ENCODE peak calls at places on chromosome 15, in seven cellular contexts. One of them, this sample, is unnamed.

GRCh38 chr15:72858205-72858604 is 74.6 kb upstream of the ADPGK start:
- DNase-seq in stimulated activated CD4-positive, alpha-beta T cell treated with anti-CD3 and anti-CD28 coated beads, Interleukin-4, amount 100 ng/mL, for 48 hours: no peak
- DNase-seq in ascending aorta: no peak
- DNase-seq in activated B cell treated with CpG ODN at 0.5 μM for 24 hours: no peak
- DNase-seq in activated CD8-positive, alpha-beta T cell treated with anti-CD3 and anti-CD28 coated beads for 36 hours: no peak
- DNase-seq in IMR-90: no peak
- DNase-seq in activated naive CD8-positive, alpha-beta T cell treated with anti-CD3 and anti-CD28 coated beads, Interleukin-2, amount 50 U/mL, for 24 hours: no peak
- DNase-seq in this sample: no peak

GRCh38 chr15:68821190-68821897 is 649 bp upstream of the ANP32A start:
- DNase-seq in stimulated activated CD4-positive, alpha-beta T cell treated with anti-CD3 and anti-CD28 coated beads, Interleukin-4, amount 100 ng/mL, for 48 hours: no peak
- DNase-seq in ascending aorta: no peak
- DNase-seq in activated B cell treated with CpG ODN at 0.5 μM for 24 hours: no peak
- DNase-seq in activated CD8-positive, alpha-beta T cell treated with anti-CD3 and anti-CD28 coated beads for 36 hours: peak
- DNase-seq in IMR-90: no peak
- DNase-seq in activated naive CD8-positive, alpha-beta T cell treated with anti-CD3 and anti-CD28 coated beads, Interleukin-2, amount 50 U/mL, for 24 hours: no peak
- DNase-seq in this sample: no peak

GRCh38 chr15:26674467-26674866 is 98.4 kb downstream of the GABRB3 start:
- DNase-seq in stimulated activated CD4-positive, alpha-beta T cell treated with anti-CD3 and anti-CD28 coated beads, Interleukin-4, amount 100 ng/mL, for 48 hours: no peak
- DNase-seq in ascending aorta: no peak
- DNase-seq in activated B cell treated with CpG ODN at 0.5 μM for 24 hours: no peak
- DNase-seq in activated CD8-positive, alpha-beta T cell treated with anti-CD3 and anti-CD28 coated beads for 36 hours: no peak
- DNase-seq in IMR-90: no peak
- DNase-seq in activated naive CD8-positive, alpha-beta T cell treated with anti-CD3 and anti-CD28 coated beads, Interleukin-2, amount 50 U/mL, for 24 hours: no peak
- DNase-seq in this sample: no peak

GRCh38 chr15:34588046-34588674 is 4.7 kb upstream of the GOLGA8B start:
- DNase-seq in stimulated activated CD4-positive, alpha-beta T cell treated with anti-CD3 and anti-CD28 coated beads, Interleukin-4, amount 100 ng/mL, for 48 hours: no peak
- DNase-seq in ascending aorta: peak
- DNase-seq in activated B cell treated with CpG ODN at 0.5 μM for 24 hours: no peak
- DNase-seq in activated CD8-positive, alpha-beta T cell treated with anti-CD3 and anti-CD28 coated beads for 36 hours: peak
- DNase-seq in IMR-90: peak
- DNase-seq in activated naive CD8-positive, alpha-beta T cell treated with anti-CD3 and anti-CD28 coated beads, Interleukin-2, amount 50 U/mL, for 24 hours: peak
- DNase-seq in this sample: peak

GRCh38 chr15:72070817-72071447 is 47.0 kb downstream of the MYO9A start:
- DNase-seq in stimulated activated CD4-positive, alpha-beta T cell treated with anti-CD3 and anti-CD28 coated beads, Interleukin-4, amount 100 ng/mL, for 48 hours: no peak
- DNase-seq in ascending aorta: no peak
- DNase-seq in activated B cell treated with CpG ODN at 0.5 μM for 24 hours: no peak
- DNase-seq in activated CD8-positive, alpha-beta T cell treated with anti-CD3 and anti-CD28 coated beads for 36 hours: no peak
- DNase-seq in IMR-90: no peak
- DNase-seq in activated naive CD8-positive, alpha-beta T cell treated with anti-CD3 and anti-CD28 coated beads, Interleukin-2, amount 50 U/mL, for 24 hours: no peak
- DNase-seq in this sample: no peak

GRCh38 chr15:31457631-31458526 is 131.2 kb downstream of the KLF13 start:
- DNase-seq in stimulated activated CD4-positive, alpha-beta T cell treated with anti-CD3 and anti-CD28 coated beads, Interleukin-4, amount 100 ng/mL, for 48 hours: no peak
- DNase-seq in ascending aorta: peak
- DNase-seq in activated B cell treated with CpG ODN at 0.5 μM for 24 hours: no peak
- DNase-seq in activated CD8-positive, alpha-beta T cell treated with anti-CD3 and anti-CD28 coated beads for 36 hours: no peak
- DNase-seq in IMR-90: peak
- DNase-seq in activated naive CD8-positive, alpha-beta T cell treated with anti-CD3 and anti-CD28 coated beads, Interleukin-2, amount 50 U/mL, for 24 hours: no peak
- DNase-seq in this sample: peak

GRCh38 chr15:88155310-88155709 is 101.2 kb downstream of the NTRK3 start:
- DNase-seq in stimulated activated CD4-positive, alpha-beta T cell treated with anti-CD3 and anti-CD28 coated beads, Interleukin-4, amount 100 ng/mL, for 48 hours: no peak
- DNase-seq in ascending aorta: no peak
- DNase-seq in activated B cell treated with CpG ODN at 0.5 μM for 24 hours: no peak
- DNase-seq in activated CD8-positive, alpha-beta T cell treated with anti-CD3 and anti-CD28 coated beads for 36 hours: no peak
- DNase-seq in IMR-90: no peak
- DNase-seq in activated naive CD8-positive, alpha-beta T cell treated with anti-CD3 and anti-CD28 coated beads, Interleukin-2, amount 50 U/mL, for 24 hours: no peak
- DNase-seq in this sample: no peak

GRCh38 chr15:29570121-29570930 is 251.9 kb downstream of the TJP1 start:
- DNase-seq in stimulated activated CD4-positive, alpha-beta T cell treated with anti-CD3 and anti-CD28 coated beads, Interleukin-4, amount 100 ng/mL, for 48 hours: no peak
- DNase-seq in ascending aorta: no peak
- DNase-seq in activated B cell treated with CpG ODN at 0.5 μM for 24 hours: no peak
- DNase-seq in activated CD8-positive, alpha-beta T cell treated with anti-CD3 and anti-CD28 coated beads for 36 hours: no peak
- DNase-seq in IMR-90: no peak
- DNase-seq in activated naive CD8-positive, alpha-beta T cell treated with anti-CD3 and anti-CD28 coated beads, Interleukin-2, amount 50 U/mL, for 24 hours: no peak
- DNase-seq in this sample: peak

GRCh38 chr15:63035253-63035652 is 7.3 kb upstream of the TPM1 start:
- DNase-seq in stimulated activated CD4-positive, alpha-beta T cell treated with anti-CD3 and anti-CD28 coated beads, Interleukin-4, amount 100 ng/mL, for 48 hours: no peak
- DNase-seq in ascending aorta: no peak
- DNase-seq in activated B cell treated with CpG ODN at 0.5 μM for 24 hours: no peak
- DNase-seq in activated CD8-positive, alpha-beta T cell treated with anti-CD3 and anti-CD28 coated beads for 36 hours: no peak
- DNase-seq in IMR-90: no peak
- DNase-seq in activated naive CD8-positive, alpha-beta T cell treated with anti-CD3 and anti-CD28 coated beads, Interleukin-2, amount 50 U/mL, for 24 hours: no peak
- DNase-seq in this sample: no peak

GRCh38 chr15:58269455-58270414 is 131.6 kb downstream of the AQP9 start:
- DNase-seq in stimulated activated CD4-positive, alpha-beta T cell treated with anti-CD3 and anti-CD28 coated beads, Interleukin-4, amount 100 ng/mL, for 48 hours: no peak
- DNase-seq in ascending aorta: no peak
- DNase-seq in activated B cell treated with CpG ODN at 0.5 μM for 24 hours: no peak
- DNase-seq in activated CD8-positive, alpha-beta T cell treated with anti-CD3 and anti-CD28 coated beads for 36 hours: peak
- DNase-seq in IMR-90: peak
- DNase-seq in activated naive CD8-positive, alpha-beta T cell treated with anti-CD3 and anti-CD28 coated beads, Interleukin-2, amount 50 U/mL, for 24 hours: peak
- DNase-seq in this sample: peak

GRCh38 chr15:101578443-101578894 is 73.7 kb downstream of the TM2D3 start:
- DNase-seq in stimulated activated CD4-positive, alpha-beta T cell treated with anti-CD3 and anti-CD28 coated beads, Interleukin-4, amount 100 ng/mL, for 48 hours: no peak
- DNase-seq in ascending aorta: no peak
- DNase-seq in activated B cell treated with CpG ODN at 0.5 μM for 24 hours: no peak
- DNase-seq in activated CD8-positive, alpha-beta T cell treated with anti-CD3 and anti-CD28 coated beads for 36 hours: peak
- DNase-seq in IMR-90: no peak
- DNase-seq in activated naive CD8-positive, alpha-beta T cell treated with anti-CD3 and anti-CD28 coated beads, Interleukin-2, amount 50 U/mL, for 24 hours: peak
- DNase-seq in this sample: peak

GRCh38 chr15:52050416-52050815 is 31.4 kb downstream of the MAPK6 start:
- DNase-seq in stimulated activated CD4-positive, alpha-beta T cell treated with anti-CD3 and anti-CD28 coated beads, Interleukin-4, amount 100 ng/mL, for 48 hours: no peak
- DNase-seq in ascending aorta: no peak
- DNase-seq in activated B cell treated with CpG ODN at 0.5 μM for 24 hours: no peak
- DNase-seq in activated CD8-positive, alpha-beta T cell treated with anti-CD3 and anti-CD28 coated beads for 36 hours: no peak
- DNase-seq in IMR-90: peak
- DNase-seq in activated naive CD8-positive, alpha-beta T cell treated with anti-CD3 and anti-CD28 coated beads, Interleukin-2, amount 50 U/mL, for 24 hours: no peak
- DNase-seq in this sample: peak

GRCh38 chr15:37880009-37880834 is 54.2 kb upstream of the TMCO5A start:
- DNase-seq in stimulated activated CD4-positive, alpha-beta T cell treated with anti-CD3 and anti-CD28 coated beads, Interleukin-4, amount 100 ng/mL, for 48 hours: no peak
- DNase-seq in ascending aorta: no peak
- DNase-seq in activated B cell treated with CpG ODN at 0.5 μM for 24 hours: no peak
- DNase-seq in activated CD8-positive, alpha-beta T cell treated with anti-CD3 and anti-CD28 coated beads for 36 hours: peak
- DNase-seq in IMR-90: peak
- DNase-seq in activated naive CD8-positive, alpha-beta T cell treated with anti-CD3 and anti-CD28 coated beads, Interleukin-2, amount 50 U/mL, for 24 hours: no peak
- DNase-seq in this sample: peak

GRCh38 chr15:99104788-99105515 is at the start of gene SYNM:
- DNase-seq in stimulated activated CD4-positive, alpha-beta T cell treated with anti-CD3 and anti-CD28 coated beads, Interleukin-4, amount 100 ng/mL, for 48 hours: peak
- DNase-seq in ascending aorta: peak
- DNase-seq in activated B cell treated with CpG ODN at 0.5 μM for 24 hours: peak
- DNase-seq in activated CD8-positive, alpha-beta T cell treated with anti-CD3 and anti-CD28 coated beads for 36 hours: peak
- DNase-seq in IMR-90: peak
- DNase-seq in activated naive CD8-positive, alpha-beta T cell treated with anti-CD3 and anti-CD28 coated beads, Interleukin-2, amount 50 U/mL, for 24 hours: peak
- DNase-seq in this sample: peak

GRCh38 chr15:40877691-40878090 is 3.7 kb upstream of the RHOV start:
- DNase-seq in stimulated activated CD4-positive, alpha-beta T cell treated with anti-CD3 and anti-CD28 coated beads, Interleukin-4, amount 100 ng/mL, for 48 hours: no peak
- DNase-seq in ascending aorta: no peak
- DNase-seq in activated B cell treated with CpG ODN at 0.5 μM for 24 hours: no peak
- DNase-seq in activated CD8-positive, alpha-beta T cell treated with anti-CD3 and anti-CD28 coated beads for 36 hours: no peak
- DNase-seq in IMR-90: no peak
- DNase-seq in activated naive CD8-positive, alpha-beta T cell treated with anti-CD3 and anti-CD28 coated beads, Interleukin-2, amount 50 U/mL, for 24 hours: no peak
- DNase-seq in this sample: peak

GRCh38 chr15:30889231-30889630 is 14.5 kb upstream of the FAN1 start:
- DNase-seq in stimulated activated CD4-positive, alpha-beta T cell treated with anti-CD3 and anti-CD28 coated beads, Interleukin-4, amount 100 ng/mL, for 48 hours: no peak
- DNase-seq in ascending aorta: no peak
- DNase-seq in activated B cell treated with CpG ODN at 0.5 μM for 24 hours: no peak
- DNase-seq in activated CD8-positive, alpha-beta T cell treated with anti-CD3 and anti-CD28 coated beads for 36 hours: no peak
- DNase-seq in IMR-90: no peak
- DNase-seq in activated naive CD8-positive, alpha-beta T cell treated with anti-CD3 and anti-CD28 coated beads, Interleukin-2, amount 50 U/mL, for 24 hours: no peak
- DNase-seq in this sample: no peak

GRCh38 chr15:89299896-89300295 is 34.7 kb downstream of the POLG start:
- DNase-seq in stimulated activated CD4-positive, alpha-beta T cell treated with anti-CD3 and anti-CD28 coated beads, Interleukin-4, amount 100 ng/mL, for 48 hours: no peak
- DNase-seq in ascending aorta: no peak
- DNase-seq in activated B cell treated with CpG ODN at 0.5 μM for 24 hours: no peak
- DNase-seq in activated CD8-positive, alpha-beta T cell treated with anti-CD3 and anti-CD28 coated beads for 36 hours: no peak
- DNase-seq in IMR-90: peak
- DNase-seq in activated naive CD8-positive, alpha-beta T cell treated with anti-CD3 and anti-CD28 coated beads, Interleukin-2, amount 50 U/mL, for 24 hours: no peak
- DNase-seq in this sample: peak

GRCh38 chr15:69526696-69527095 is 74.1 kb downstream of the RPLP1 start:
- DNase-seq in stimulated activated CD4-positive, alpha-beta T cell treated with anti-CD3 and anti-CD28 coated beads, Interleukin-4, amount 100 ng/mL, for 48 hours: no peak
- DNase-seq in ascending aorta: no peak
- DNase-seq in activated B cell treated with CpG ODN at 0.5 μM for 24 hours: no peak
- DNase-seq in activated CD8-positive, alpha-beta T cell treated with anti-CD3 and anti-CD28 coated beads for 36 hours: no peak
- DNase-seq in IMR-90: no peak
- DNase-seq in activated naive CD8-positive, alpha-beta T cell treated with anti-CD3 and anti-CD28 coated beads, Interleukin-2, amount 50 U/mL, for 24 hours: no peak
- DNase-seq in this sample: no peak

GRCh38 chr15:101037090-101037830 is 118.1 kb downstream of the LRRK1 start:
- DNase-seq in stimulated activated CD4-positive, alpha-beta T cell treated with anti-CD3 and anti-CD28 coated beads, Interleukin-4, amount 100 ng/mL, for 48 hours: no peak
- DNase-seq in ascending aorta: peak
- DNase-seq in activated B cell treated with CpG ODN at 0.5 μM for 24 hours: no peak
- DNase-seq in activated CD8-positive, alpha-beta T cell treated with anti-CD3 and anti-CD28 coated beads for 36 hours: no peak
- DNase-seq in IMR-90: no peak
- DNase-seq in activated naive CD8-positive, alpha-beta T cell treated with anti-CD3 and anti-CD28 coated beads, Interleukin-2, amount 50 U/mL, for 24 hours: no peak
- DNase-seq in this sample: no peak

GRCh38 chr15:70469182-70469581 is 294.2 kb downstream of the UACA start:
- DNase-seq in stimulated activated CD4-positive, alpha-beta T cell treated with anti-CD3 and anti-CD28 coated beads, Interleukin-4, amount 100 ng/mL, for 48 hours: no peak
- DNase-seq in ascending aorta: no peak
- DNase-seq in activated B cell treated with CpG ODN at 0.5 μM for 24 hours: no peak
- DNase-seq in activated CD8-positive, alpha-beta T cell treated with anti-CD3 and anti-CD28 coated beads for 36 hours: no peak
- DNase-seq in IMR-90: no peak
- DNase-seq in activated naive CD8-positive, alpha-beta T cell treated with anti-CD3 and anti-CD28 coated beads, Interleukin-2, amount 50 U/mL, for 24 hours: no peak
- DNase-seq in this sample: no peak

GRCh38 chr15:69391046-69391757 is 22.9 kb upstream of the KIF23 start:
- DNase-seq in stimulated activated CD4-positive, alpha-beta T cell treated with anti-CD3 and anti-CD28 coated beads, Interleukin-4, amount 100 ng/mL, for 48 hours: no peak
- DNase-seq in ascending aorta: no peak
- DNase-seq in activated B cell treated with CpG ODN at 0.5 μM for 24 hours: no peak
- DNase-seq in activated CD8-positive, alpha-beta T cell treated with anti-CD3 and anti-CD28 coated beads for 36 hours: no peak
- DNase-seq in IMR-90: no peak
- DNase-seq in activated naive CD8-positive, alpha-beta T cell treated with anti-CD3 and anti-CD28 coated beads, Interleukin-2, amount 50 U/mL, for 24 hours: no peak
- DNase-seq in this sample: no peak

GRCh38 chr15:25554640-25555039 is 115.8 kb upstream of the UBE3A start:
- DNase-seq in stimulated activated CD4-positive, alpha-beta T cell treated with anti-CD3 and anti-CD28 coated beads, Interleukin-4, amount 100 ng/mL, for 48 hours: no peak
- DNase-seq in ascending aorta: no peak
- DNase-seq in activated B cell treated with CpG ODN at 0.5 μM for 24 hours: no peak
- DNase-seq in activated CD8-positive, alpha-beta T cell treated with anti-CD3 and anti-CD28 coated beads for 36 hours: no peak
- DNase-seq in IMR-90: no peak
- DNase-seq in activated naive CD8-positive, alpha-beta T cell treated with anti-CD3 and anti-CD28 coated beads, Interleukin-2, amount 50 U/mL, for 24 hours: no peak
- DNase-seq in this sample: no peak

GRCh38 chr15:83973816-83974215 is 261.8 kb upstream of the GOLGA6L4 start:
- DNase-seq in stimulated activated CD4-positive, alpha-beta T cell treated with anti-CD3 and anti-CD28 coated beads, Interleukin-4, amount 100 ng/mL, for 48 hours: no peak
- DNase-seq in ascending aorta: no peak
- DNase-seq in activated B cell treated with CpG ODN at 0.5 μM for 24 hours: no peak
- DNase-seq in activated CD8-positive, alpha-beta T cell treated with anti-CD3 and anti-CD28 coated beads for 36 hours: peak
- DNase-seq in IMR-90: peak
- DNase-seq in activated naive CD8-positive, alpha-beta T cell treated with anti-CD3 and anti-CD28 coated beads, Interleukin-2, amount 50 U/mL, for 24 hours: no peak
- DNase-seq in this sample: no peak

GRCh38 chr15:67165653-67166260 is 88.7 kb downstream of the AAGAB start:
- DNase-seq in stimulated activated CD4-positive, alpha-beta T cell treated with anti-CD3 and anti-CD28 coated beads, Interleukin-4, amount 100 ng/mL, for 48 hours: no peak
- DNase-seq in ascending aorta: no peak
- DNase-seq in activated B cell treated with CpG ODN at 0.5 μM for 24 hours: no peak
- DNase-seq in activated CD8-positive, alpha-beta T cell treated with anti-CD3 and anti-CD28 coated beads for 36 hours: no peak
- DNase-seq in IMR-90: no peak
- DNase-seq in activated naive CD8-positive, alpha-beta T cell treated with anti-CD3 and anti-CD28 coated beads, Interleukin-2, amount 50 U/mL, for 24 hours: no peak
- DNase-seq in this sample: no peak

GRCh38 chr15:21261396-21261964 is 178.8 kb downstream of the POTEB3 start:
- DNase-seq in stimulated activated CD4-positive, alpha-beta T cell treated with anti-CD3 and anti-CD28 coated beads, Interleukin-4, amount 100 ng/mL, for 48 hours: no peak
- DNase-seq in ascending aorta: peak
- DNase-seq in activated B cell treated with CpG ODN at 0.5 μM for 24 hours: no peak
- DNase-seq in activated CD8-positive, alpha-beta T cell treated with anti-CD3 and anti-CD28 coated beads for 36 hours: no peak
- DNase-seq in IMR-90: no peak
- DNase-seq in activated naive CD8-positive, alpha-beta T cell treated with anti-CD3 and anti-CD28 coated beads, Interleukin-2, amount 50 U/mL, for 24 hours: no peak
- DNase-seq in this sample: no peak

GRCh38 chr15:56739474-56739873 is 6.2 kb upstream of the ZNF280D start:
- DNase-seq in stimulated activated CD4-positive, alpha-beta T cell treated with anti-CD3 and anti-CD28 coated beads, Interleukin-4, amount 100 ng/mL, for 48 hours: no peak
- DNase-seq in ascending aorta: no peak
- DNase-seq in activated B cell treated with CpG ODN at 0.5 μM for 24 hours: no peak
- DNase-seq in activated CD8-positive, alpha-beta T cell treated with anti-CD3 and anti-CD28 coated beads for 36 hours: no peak
- DNase-seq in IMR-90: no peak
- DNase-seq in activated naive CD8-positive, alpha-beta T cell treated with anti-CD3 and anti-CD28 coated beads, Interleukin-2, amount 50 U/mL, for 24 hours: no peak
- DNase-seq in this sample: no peak

GRCh38 chr15:69497634-69498033 is 45.0 kb downstream of the RPLP1 start:
- DNase-seq in stimulated activated CD4-positive, alpha-beta T cell treated with anti-CD3 and anti-CD28 coated beads, Interleukin-4, amount 100 ng/mL, for 48 hours: no peak
- DNase-seq in ascending aorta: no peak
- DNase-seq in activated B cell treated with CpG ODN at 0.5 μM for 24 hours: no peak
- DNase-seq in activated CD8-positive, alpha-beta T cell treated with anti-CD3 and anti-CD28 coated beads for 36 hours: peak
- DNase-seq in IMR-90: no peak
- DNase-seq in activated naive CD8-positive, alpha-beta T cell treated with anti-CD3 and anti-CD28 coated beads, Interleukin-2, amount 50 U/mL, for 24 hours: no peak
- DNase-seq in this sample: no peak

GRCh38 chr15:96359371-96359771 is 28.9 kb downstream of the NR2F2 start:
- DNase-seq in stimulated activated CD4-positive, alpha-beta T cell treated with anti-CD3 and anti-CD28 coated beads, Interleukin-4, amount 100 ng/mL, for 48 hours: no peak
- DNase-seq in ascending aorta: no peak
- DNase-seq in activated B cell treated with CpG ODN at 0.5 μM for 24 hours: no peak
- DNase-seq in activated CD8-positive, alpha-beta T cell treated with anti-CD3 and anti-CD28 coated beads for 36 hours: no peak
- DNase-seq in IMR-90: no peak
- DNase-seq in activated naive CD8-positive, alpha-beta T cell treated with anti-CD3 and anti-CD28 coated beads, Interleukin-2, amount 50 U/mL, for 24 hours: no peak
- DNase-seq in this sample: no peak

GRCh38 chr15:56824174-56824573 is 90.9 kb upstream of the ZNF280D start:
- DNase-seq in stimulated activated CD4-positive, alpha-beta T cell treated with anti-CD3 and anti-CD28 coated beads, Interleukin-4, amount 100 ng/mL, for 48 hours: no peak
- DNase-seq in ascending aorta: no peak
- DNase-seq in activated B cell treated with CpG ODN at 0.5 μM for 24 hours: no peak
- DNase-seq in activated CD8-positive, alpha-beta T cell treated with anti-CD3 and anti-CD28 coated beads for 36 hours: no peak
- DNase-seq in IMR-90: no peak
- DNase-seq in activated naive CD8-positive, alpha-beta T cell treated with anti-CD3 and anti-CD28 coated beads, Interleukin-2, amount 50 U/mL, for 24 hours: no peak
- DNase-seq in this sample: peak

GRCh38 chr15:69090197-69090948 is 70.1 kb upstream of the GLCE start:
- DNase-seq in stimulated activated CD4-positive, alpha-beta T cell treated with anti-CD3 and anti-CD28 coated beads, Interleukin-4, amount 100 ng/mL, for 48 hours: no peak
- DNase-seq in ascending aorta: no peak
- DNase-seq in activated B cell treated with CpG ODN at 0.5 μM for 24 hours: no peak
- DNase-seq in activated CD8-positive, alpha-beta T cell treated with anti-CD3 and anti-CD28 coated beads for 36 hours: no peak
- DNase-seq in IMR-90: peak
- DNase-seq in activated naive CD8-positive, alpha-beta T cell treated with anti-CD3 and anti-CD28 coated beads, Interleukin-2, amount 50 U/mL, for 24 hours: no peak
- DNase-seq in this sample: peak

GRCh38 chr15:35547775-35548364 is 1.9 kb upstream of the DPH6 start:
- DNase-seq in stimulated activated CD4-positive, alpha-beta T cell treated with anti-CD3 and anti-CD28 coated beads, Interleukin-4, amount 100 ng/mL, for 48 hours: no peak
- DNase-seq in ascending aorta: no peak
- DNase-seq in activated B cell treated with CpG ODN at 0.5 μM for 24 hours: no peak
- DNase-seq in activated CD8-positive, alpha-beta T cell treated with anti-CD3 and anti-CD28 coated beads for 36 hours: no peak
- DNase-seq in IMR-90: no peak
- DNase-seq in activated naive CD8-positive, alpha-beta T cell treated with anti-CD3 and anti-CD28 coated beads, Interleukin-2, amount 50 U/mL, for 24 hours: no peak
- DNase-seq in this sample: no peak

GRCh38 chr15:70235347-70235746 is 137.6 kb upstream of the TLE3 start:
- DNase-seq in stimulated activated CD4-positive, alpha-beta T cell treated with anti-CD3 and anti-CD28 coated beads, Interleukin-4, amount 100 ng/mL, for 48 hours: no peak
- DNase-seq in ascending aorta: no peak
- DNase-seq in activated B cell treated with CpG ODN at 0.5 μM for 24 hours: no peak
- DNase-seq in activated CD8-positive, alpha-beta T cell treated with anti-CD3 and anti-CD28 coated beads for 36 hours: no peak
- DNase-seq in IMR-90: no peak
- DNase-seq in activated naive CD8-positive, alpha-beta T cell treated with anti-CD3 and anti-CD28 coated beads, Interleukin-2, amount 50 U/mL, for 24 hours: no peak
- DNase-seq in this sample: peak

GRCh38 chr15:65869127-65869953 is at the start of gene RAB11A:
- DNase-seq in stimulated activated CD4-positive, alpha-beta T cell treated with anti-CD3 and anti-CD28 coated beads, Interleukin-4, amount 100 ng/mL, for 48 hours: peak
- DNase-seq in ascending aorta: peak
- DNase-seq in activated B cell treated with CpG ODN at 0.5 μM for 24 hours: peak
- DNase-seq in activated CD8-positive, alpha-beta T cell treated with anti-CD3 and anti-CD28 coated beads for 36 hours: peak
- DNase-seq in IMR-90: peak
- DNase-seq in activated naive CD8-positive, alpha-beta T cell treated with anti-CD3 and anti-CD28 coated beads, Interleukin-2, amount 50 U/mL, for 24 hours: peak
- DNase-seq in this sample: peak

GRCh38 chr15:88467073-88467934 is at the start of the genes MRPL46 and MRPS11:
- DNase-seq in stimulated activated CD4-positive, alpha-beta T cell treated with anti-CD3 and anti-CD28 coated beads, Interleukin-4, amount 100 ng/mL, for 48 hours: peak
- DNase-seq in ascending aorta: peak
- DNase-seq in activated B cell treated with CpG ODN at 0.5 μM for 24 hours: peak
- DNase-seq in activated CD8-positive, alpha-beta T cell treated with anti-CD3 and anti-CD28 coated beads for 36 hours: peak
- DNase-seq in IMR-90: peak
- DNase-seq in activated naive CD8-positive, alpha-beta T cell treated with anti-CD3 and anti-CD28 coated beads, Interleukin-2, amount 50 U/mL, for 24 hours: peak
- DNase-seq in this sample: peak